ENCODE peak calls at places on chromosomes 1 and 21, in seven cellular contexts. C is A549; N is activated T-cell treated with anti-CD3 and anti-CD28 coated beads, Interleukin-2, amount 50 U/mL, for 72 hours; F is ovary; E is PC-3; R is activated CD8-positive, alpha-beta memory T cell treated with anti-CD3 and anti-CD28 coated beads, Interleukin-2, amount 50 U/mL, for 48 hours; J is NCI-H69. D is an unnamed sample.
A peak's percentile ranks its signal among the peaks of the same experiment; 100 is the strongest.

GRCh38 chr1:84851839-84852238 is 41.2 kb downstream of the LPAR3 start:
- DNase-seq in C (peak; percentile 16), N (no peak), F (no peak), E (peak; percentile 87), R (no peak), J (no peak), D (no peak)

GRCh38 chr1:28755701-28756100 is 19.0 kb downstream of the YTHDF2 start:
- DNase-seq in C (no peak), N (no peak), F (no peak), E (no peak), R (no peak), J (no peak), D (no peak)

GRCh38 chr1:204659061-204659460 is 26.5 kb downstream of the LRRN2 start:
- DNase-seq in C (no peak), N (no peak), F (no peak), E (peak; percentile 15), R (no peak), J (peak; percentile 59), D (no peak)

GRCh38 chr1:39940253-39940652 is 14.7 kb upstream of the MFSD2A start:
- DNase-seq in C (no peak), N (no peak), F (no peak), E (no peak), R (no peak), J (no peak), D (no peak)

GRCh38 chr1:242523282-242523967 is 1.1 kb downstream of the PLD5 start:
- DNase-seq in C (peak; percentile 23), N (no peak), F (no peak), E (no peak), R (no peak), J (peak; percentile 59), D (no peak)

GRCh38 chr21:35855463-35855862 is 204.9 kb downstream of the SETD4 start:
- DNase-seq in C (no peak), N (no peak), F (no peak), E (peak; percentile 41), R (no peak), J (no peak), D (no peak)

GRCh38 chr21:36647279-36648093 is 51.4 kb upstream of the SIM2 start:
- DNase-seq in C (peak; percentile 21), N (no peak), F (no peak), E (peak; percentile 89), R (no peak), J (peak; percentile 56), D (no peak)

GRCh38 chr1:151908228-151908691 is 1.1 kb downstream of the THEM4 start:
- DNase-seq in C (no peak), N (no peak), F (no peak), E (peak; percentile 17), R (peak; percentile 59), J (no peak), D (no peak)

D was measured in gastrocnemius medialis.